ENCODE peak calls at places on chromosomes 1 and 21, in seven cellular contexts. One of them, this sample, is unnamed. For H3K27me3 and H3K4me1, the result is how much of the 10 kb centered on the place peaks cover.

GRCh38 chr1:79614762-79615161 is 608.2 kb upstream of the ADGRL4 start:
- DNase-seq in lung: no peak
- DNase-seq in endothelial cell of umbilical vein: peak
- DNase-seq in left lung: no peak
- DNase-seq in naive thymus-derived CD4-positive, alpha-beta T cell: no peak
- DNase-seq in uterus: no peak
- DNase-seq in Panc1: no peak
- DNase-seq in this sample: no peak

GRCh38 chr21:41659791-41660560 is 106.9 kb downstream of the RIPK4 start:
- DNase-seq in lung: no peak
- DNase-seq in endothelial cell of umbilical vein: no peak
- DNase-seq in left lung: no peak
- DNase-seq in naive thymus-derived CD4-positive, alpha-beta T cell: no peak
- DNase-seq in uterus: no peak
- DNase-seq in Panc1: no peak
- DNase-seq in this sample: no peak

GRCh38 chr1:154831470-154831869 is 38.6 kb downstream of the KCNN3 start:
- DNase-seq in lung: no peak
- DNase-seq in endothelial cell of umbilical vein: peak
- DNase-seq in left lung: no peak
- DNase-seq in naive thymus-derived CD4-positive, alpha-beta T cell: no peak
- DNase-seq in uterus: no peak
- DNase-seq in Panc1: no peak
- DNase-seq in this sample: no peak

GRCh38 chr1:150764617-150765090 is 924 bp downstream of the CTSS start:
- DNase-seq in lung: no peak
- DNase-seq in endothelial cell of umbilical vein: peak
- DNase-seq in left lung: no peak
- DNase-seq in naive thymus-derived CD4-positive, alpha-beta T cell: no peak
- DNase-seq in uterus: no peak
- DNase-seq in Panc1: no peak
- DNase-seq in this sample: no peak

GRCh38 chr21:42991992-42992740 is 17.8 kb downstream of the PKNOX1 start:
- DNase-seq in lung: peak
- DNase-seq in endothelial cell of umbilical vein: peak
- DNase-seq in left lung: peak
- DNase-seq in naive thymus-derived CD4-positive, alpha-beta T cell: no peak
- DNase-seq in uterus: peak
- DNase-seq in Panc1: no peak
- DNase-seq in this sample: no peak

GRCh38 chr1:233112184-233113008 is 162.0 kb downstream of the NTPCR start:
- DNase-seq in lung: peak
- DNase-seq in endothelial cell of umbilical vein: no peak
- DNase-seq in left lung: peak
- DNase-seq in naive thymus-derived CD4-positive, alpha-beta T cell: no peak
- DNase-seq in uterus: no peak
- DNase-seq in Panc1: no peak
- DNase-seq in this sample: no peak

GRCh38 chr1:243343970-243344749 is 88.3 kb downstream of the SDCCAG8 start:
- DNase-seq in lung: no peak
- DNase-seq in endothelial cell of umbilical vein: peak
- DNase-seq in left lung: no peak
- DNase-seq in naive thymus-derived CD4-positive, alpha-beta T cell: peak
- DNase-seq in uterus: no peak
- DNase-seq in Panc1: peak
- DNase-seq in this sample: no peak

GRCh38 chr1:205229399-205229861 is 1.7 kb downstream of the TMCC2 start:
- DNase-seq in lung: peak
- DNase-seq in endothelial cell of umbilical vein: peak
- DNase-seq in left lung: no peak
- DNase-seq in naive thymus-derived CD4-positive, alpha-beta T cell: peak
- DNase-seq in uterus: peak
- DNase-seq in Panc1: no peak
- DNase-seq in this sample: peak

GRCh38 chr1:171922999-171923398 is 81.7 kb downstream of the DNM3 start:
- DNase-seq in lung: no peak
- DNase-seq in endothelial cell of umbilical vein: no peak
- DNase-seq in left lung: no peak
- DNase-seq in naive thymus-derived CD4-positive, alpha-beta T cell: no peak
- DNase-seq in uterus: no peak
- DNase-seq in Panc1: no peak
- DNase-seq in this sample: no peak

GRCh38 chr1:201171063-201172036 is 17.1 kb upstream of the TMEM9 start:
- DNase-seq in lung: no peak
- DNase-seq in endothelial cell of umbilical vein: peak
- DNase-seq in left lung: peak
- DNase-seq in naive thymus-derived CD4-positive, alpha-beta T cell: peak
- DNase-seq in uterus: peak
- DNase-seq in Panc1: no peak
- DNase-seq in this sample: peak

GRCh38 chr21:42171091-42172053 is 47.6 kb upstream of the ABCG1 start:
- DNase-seq in lung: no peak
- DNase-seq in endothelial cell of umbilical vein: no peak
- DNase-seq in left lung: peak
- DNase-seq in naive thymus-derived CD4-positive, alpha-beta T cell: no peak
- DNase-seq in uterus: peak
- DNase-seq in Panc1: no peak
- DNase-seq in this sample: no peak

GRCh38 chr1:47569681-47570470 is 132.0 kb downstream of the FOXD2 start:
- DNase-seq in lung: peak
- DNase-seq in endothelial cell of umbilical vein: peak
- DNase-seq in left lung: peak
- DNase-seq in naive thymus-derived CD4-positive, alpha-beta T cell: no peak
- DNase-seq in uterus: peak
- DNase-seq in Panc1: peak
- DNase-seq in this sample: peak

GRCh38 chr21:38797470-38797869 is 8.3 kb upstream of the ETS2 start:
- DNase-seq in lung: no peak
- DNase-seq in endothelial cell of umbilical vein: no peak
- DNase-seq in left lung: no peak
- DNase-seq in naive thymus-derived CD4-positive, alpha-beta T cell: no peak
- DNase-seq in uterus: no peak
- DNase-seq in Panc1: no peak
- DNase-seq in this sample: no peak

GRCh38 chr1:171834831-171835230 is 6.5 kb upstream of the DNM3 start:
- DNase-seq in lung: no peak
- DNase-seq in endothelial cell of umbilical vein: no peak
- DNase-seq in left lung: no peak
- DNase-seq in naive thymus-derived CD4-positive, alpha-beta T cell: no peak
- DNase-seq in uterus: no peak
- DNase-seq in Panc1: no peak
- DNase-seq in this sample: no peak

GRCh38 chr1:226135059-226135651 is 51.4 kb downstream of the ACBD3 start:
- DNase-seq in lung: peak
- DNase-seq in endothelial cell of umbilical vein: peak
- DNase-seq in left lung: peak
- DNase-seq in naive thymus-derived CD4-positive, alpha-beta T cell: no peak
- DNase-seq in uterus: no peak
- DNase-seq in Panc1: no peak
- DNase-seq in this sample: peak

GRCh38 chr1:117271959-117272358 is 61.2 kb upstream of the VTCN1 start:
- DNase-seq in lung: no peak
- DNase-seq in endothelial cell of umbilical vein: no peak
- DNase-seq in left lung: no peak
- DNase-seq in naive thymus-derived CD4-positive, alpha-beta T cell: no peak
- DNase-seq in uterus: no peak
- DNase-seq in Panc1: no peak
- DNase-seq in this sample: no peak

GRCh38 chr1:246161626-246162025 is 345.5 kb downstream of the SMYD3 start:
- DNase-seq in lung: no peak
- DNase-seq in endothelial cell of umbilical vein: peak
- DNase-seq in left lung: no peak
- DNase-seq in naive thymus-derived CD4-positive, alpha-beta T cell: no peak
- DNase-seq in uterus: no peak
- DNase-seq in Panc1: no peak
- DNase-seq in this sample: no peak

GRCh38 chr1:183070923-183071618 is 47.9 kb downstream of the LAMC1 start:
- DNase-seq in lung: no peak
- DNase-seq in endothelial cell of umbilical vein: peak
- DNase-seq in left lung: no peak
- DNase-seq in naive thymus-derived CD4-positive, alpha-beta T cell: no peak
- DNase-seq in uterus: no peak
- DNase-seq in Panc1: no peak
- DNase-seq in this sample: no peak

GRCh38 chr1:13585996-13586395 is 2.4 kb downstream of the PDPN start:
- DNase-seq in lung: no peak
- DNase-seq in endothelial cell of umbilical vein: no peak
- DNase-seq in left lung: no peak
- DNase-seq in naive thymus-derived CD4-positive, alpha-beta T cell: no peak
- DNase-seq in uterus: no peak
- DNase-seq in Panc1: no peak
- DNase-seq in this sample: no peak

GRCh38 chr1:9561429-9561828 is 22.2 kb downstream of the SLC25A33 start:
- DNase-seq in lung: no peak
- DNase-seq in endothelial cell of umbilical vein: peak
- DNase-seq in left lung: no peak
- DNase-seq in naive thymus-derived CD4-positive, alpha-beta T cell: peak
- DNase-seq in uterus: peak
- DNase-seq in Panc1: no peak
- DNase-seq in this sample: no peak

GRCh38 chr1:244322791-244323521 is 128.8 kb downstream of the ADSS2 start:
- DNase-seq in lung: peak
- DNase-seq in endothelial cell of umbilical vein: peak
- DNase-seq in left lung: peak
- DNase-seq in naive thymus-derived CD4-positive, alpha-beta T cell: no peak
- DNase-seq in uterus: peak
- DNase-seq in Panc1: peak
- DNase-seq in this sample: no peak

DNA sequence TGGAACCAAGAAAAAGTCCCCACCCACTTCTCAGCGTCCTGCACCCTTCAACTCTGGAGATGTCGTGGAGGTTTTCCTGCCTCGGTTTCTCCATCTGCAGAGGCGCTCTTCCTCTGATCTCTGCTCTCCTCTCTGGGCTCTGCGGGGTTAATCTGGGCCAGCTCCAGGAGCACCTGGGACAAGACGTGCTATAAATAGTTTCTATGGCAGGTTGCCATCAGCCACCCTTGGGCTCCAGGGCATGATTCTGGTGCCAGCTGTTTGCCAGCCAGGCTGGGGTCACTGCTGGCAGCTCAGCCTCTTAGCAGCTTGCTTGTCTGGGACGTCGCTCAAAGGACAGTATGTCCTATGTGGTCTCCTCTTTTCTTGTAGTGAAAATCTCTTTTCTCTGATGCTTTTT is 137.1 kb downstream of the ACTL8 start:
- DNase-seq in lung: no peak
- DNase-seq in endothelial cell of umbilical vein: no peak
- DNase-seq in left lung: no peak
- DNase-seq in naive thymus-derived CD4-positive, alpha-beta T cell: no peak
- DNase-seq in uterus: no peak
- DNase-seq in Panc1: no peak
- DNase-seq in this sample: peak
- H3K27ac ChIP-seq in lung: peak
- H3K27ac ChIP-seq in endothelial cell of umbilical vein: no peak
- H3K27ac ChIP-seq in left lung: no peak
- H3K27ac ChIP-seq in naive thymus-derived CD4-positive, alpha-beta T cell: no peak
- H3K27ac ChIP-seq in uterus: no peak
- H3K27ac ChIP-seq in Panc1: no peak
- H3K27ac ChIP-seq in this sample: no peak

GRCh38 chr1:160419150-160419837 is 18.9 kb downstream of the VANGL2 start:
- DNase-seq in lung: no peak
- DNase-seq in endothelial cell of umbilical vein: no peak
- DNase-seq in left lung: no peak
- DNase-seq in naive thymus-derived CD4-positive, alpha-beta T cell: no peak
- DNase-seq in uterus: no peak
- DNase-seq in Panc1: no peak
- DNase-seq in this sample: no peak

GRCh38 chr1:160416369-160416768 is 16.0 kb downstream of the VANGL2 start:
- DNase-seq in lung: no peak
- DNase-seq in endothelial cell of umbilical vein: peak
- DNase-seq in left lung: no peak
- DNase-seq in naive thymus-derived CD4-positive, alpha-beta T cell: no peak
- DNase-seq in uterus: no peak
- DNase-seq in Panc1: no peak
- DNase-seq in this sample: no peak

GRCh38 chr1:160419838-160420169 is 19.4 kb downstream of the VANGL2 start:
- DNase-seq in lung: no peak
- DNase-seq in endothelial cell of umbilical vein: no peak
- DNase-seq in left lung: no peak
- DNase-seq in naive thymus-derived CD4-positive, alpha-beta T cell: no peak
- DNase-seq in uterus: no peak
- DNase-seq in Panc1: no peak
- DNase-seq in this sample: no peak

GRCh38 chr1:160420881-160421842 is 20.8 kb downstream of the VANGL2 start:
- DNase-seq in lung: no peak
- DNase-seq in endothelial cell of umbilical vein: no peak
- DNase-seq in left lung: no peak
- DNase-seq in naive thymus-derived CD4-positive, alpha-beta T cell: no peak
- DNase-seq in uterus: no peak
- DNase-seq in Panc1: no peak
- DNase-seq in this sample: no peak

DNA sequence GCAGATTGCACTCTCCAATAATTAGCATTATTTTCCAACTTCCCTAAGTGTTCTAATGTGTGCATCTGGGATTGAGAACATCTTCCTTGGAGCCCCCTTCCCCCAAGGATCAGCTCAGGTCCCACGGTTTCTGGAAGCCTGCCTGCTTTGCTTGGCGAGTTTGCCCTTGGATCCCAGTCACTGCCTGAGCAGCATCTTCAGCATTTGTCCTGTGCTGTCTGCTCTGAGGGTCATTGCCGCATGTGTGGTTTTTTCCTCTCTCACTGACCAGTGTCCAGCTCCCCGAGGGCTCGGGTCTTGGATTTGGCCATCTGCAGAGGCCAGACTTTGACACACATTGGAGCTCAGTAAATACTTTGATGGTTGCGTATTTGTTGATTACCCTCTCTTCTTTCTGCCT is 18.1 kb downstream of the VANGL2 start:
- DNase-seq in lung: no peak
- DNase-seq in endothelial cell of umbilical vein: no peak
- DNase-seq in left lung: no peak
- DNase-seq in naive thymus-derived CD4-positive, alpha-beta T cell: no peak
- DNase-seq in uterus: no peak
- DNase-seq in Panc1: no peak
- DNase-seq in this sample: no peak
- H3K27me3 ChIP-seq in lung: under half
- H3K27me3 ChIP-seq in endothelial cell of umbilical vein: under half
- H3K27me3 ChIP-seq in left lung: under half
- H3K27me3 ChIP-seq in naive thymus-derived CD4-positive, alpha-beta T cell: under half
- H3K27me3 ChIP-seq in uterus: under half
- H3K27me3 ChIP-seq in Panc1: under half
- H3K27me3 ChIP-seq in this sample: under half

GRCh38 chr1:168087696-168088095 is 49.0 kb downstream of the GPR161 start:
- DNase-seq in lung: no peak
- DNase-seq in endothelial cell of umbilical vein: no peak
- DNase-seq in left lung: no peak
- DNase-seq in naive thymus-derived CD4-positive, alpha-beta T cell: no peak
- DNase-seq in uterus: no peak
- DNase-seq in Panc1: no peak
- DNase-seq in this sample: no peak
- H3K4me1 ChIP-seq in lung: under half
- H3K4me1 ChIP-seq in endothelial cell of umbilical vein: under half
- H3K4me1 ChIP-seq in left lung: under half
- H3K4me1 ChIP-seq in naive thymus-derived CD4-positive, alpha-beta T cell: under half
- H3K4me1 ChIP-seq in uterus: under half
- H3K4me1 ChIP-seq in Panc1: under half
- H3K4me1 ChIP-seq in this sample: under half

DNA sequence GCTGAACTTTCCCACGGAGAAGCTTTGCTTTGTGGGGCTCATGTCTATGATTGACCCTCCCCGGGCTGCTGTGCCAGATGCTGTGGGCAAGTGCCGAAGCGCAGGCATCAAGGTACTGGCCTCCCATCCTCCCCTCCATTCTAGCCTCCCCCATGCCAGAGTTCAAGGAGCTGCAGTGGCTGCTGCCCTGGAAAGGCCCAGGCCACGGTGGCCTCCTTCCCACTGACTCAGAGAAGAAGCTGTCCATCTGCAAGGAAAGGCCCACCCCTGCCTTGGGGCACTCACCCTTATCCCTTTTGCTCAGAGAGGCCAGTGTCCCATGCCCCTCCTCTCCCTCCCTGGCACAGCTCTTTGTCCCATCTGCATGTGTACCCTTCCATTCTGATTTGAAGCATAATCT is 14.9 kb downstream of the ATP1A2 start:
- DNase-seq in lung: no peak
- DNase-seq in endothelial cell of umbilical vein: no peak
- DNase-seq in left lung: no peak
- DNase-seq in naive thymus-derived CD4-positive, alpha-beta T cell: no peak
- DNase-seq in uterus: no peak
- DNase-seq in Panc1: no peak
- DNase-seq in this sample: peak
- H3K27ac ChIP-seq in lung: no peak
- H3K27ac ChIP-seq in endothelial cell of umbilical vein: no peak
- H3K27ac ChIP-seq in left lung: no peak
- H3K27ac ChIP-seq in naive thymus-derived CD4-positive, alpha-beta T cell: no peak
- H3K27ac ChIP-seq in uterus: no peak
- H3K27ac ChIP-seq in Panc1: no peak
- H3K27ac ChIP-seq in this sample: no peak